ENCODE peak calls at places on chromosomes 2 and 18, in eight cellular contexts. G is left lobe of liver; A is AG09319; E is stimulated activated CD4-positive, alpha-beta T cell treated with anti-CD3 and anti-CD28 coated beads, Interleukin-2, amount 100 ng/mL, for 4 hours; R is nucleus accumbens; X is left ventricle myocardium superior; K is foreskin fibroblast; N is psoas muscle. W is an unnamed sample.

GRCh38 chr2:45852450-45853150 is 201.1 kb downstream of the PRKCE start:
- DNase-seq in G (no peak), A (no peak), E (no peak), R (no peak), X (no peak), K (no peak), N (no peak), W (no peak)

GRCh38 chr2:217396586-217396985 is 536.7 kb upstream of the TNP1 start:
- DNase-seq in G (no peak), A (no peak), E (no peak), R (no peak), X (no peak), K (no peak), N (no peak), W (no peak)

GRCh38 chr2:96764253-96764637 is 3.5 kb downstream of the CNNM4 start:
- DNase-seq in G (no peak), A (no peak), E (no peak), R (no peak), X (no peak), K (peak), N (no peak), W (no peak)

GRCh38 chr18:74963820-74964446 is 245.0 kb downstream of the PTGR3 start:
- DNase-seq in G (no peak), A (no peak), E (no peak), R (no peak), X (no peak), K (peak), N (no peak), W (no peak)

GRCh38 chr2:63763336-63764056 is 78.2 kb upstream of the UGP2 start:
- DNase-seq in G (no peak), A (peak), E (no peak), R (no peak), X (no peak), K (peak), N (no peak), W (no peak)

GRCh38 chr18:5515007-5515744 is 28.6 kb downstream of the EPB41L3 start:
- DNase-seq in G (no peak), A (no peak), E (no peak), R (no peak), X (no peak), K (no peak), N (no peak), W (no peak)

GRCh38 chr2:72515696-72516095 is 310.1 kb downstream of the EXOC6B start:
- DNase-seq in G (no peak), A (no peak), E (no peak), R (no peak), X (no peak), K (no peak), N (no peak), W (no peak)

GRCh38 chr2:86280191-86280667 is 57.2 kb downstream of the REEP1 start:
- DNase-seq in G (no peak), A (no peak), E (no peak), R (no peak), X (no peak), K (no peak), N (no peak), W (no peak)

GRCh38 chr2:125471963-125472362 is 1184.0 kb upstream of the GYPC start:
- DNase-seq in G (no peak), A (no peak), E (no peak), R (no peak), X (no peak), K (no peak), N (no peak), W (peak)

GRCh38 chr2:12577086-12577485 is 139.7 kb upstream of the TRIB2 start:
- DNase-seq in G (no peak), A (no peak), E (no peak), R (no peak), X (no peak), K (no peak), N (no peak), W (no peak)

GRCh38 chr2:231926180-231926741 is at the start of gene NPPC:
- DNase-seq in G (no peak), A (no peak), E (peak), R (no peak), X (peak), K (peak), N (peak), W (no peak)

GRCh38 chr2:133732982-133733670 is 164.9 kb upstream of the NCKAP5 start:
- DNase-seq in G (no peak), A (no peak), E (no peak), R (no peak), X (no peak), K (no peak), N (no peak), W (no peak)

GRCh38 chr2:207768891-207769596 is 662 bp downstream of the FZD5 start:
- DNase-seq in G (peak), A (no peak), E (no peak), R (no peak), X (no peak), K (peak), N (peak), W (no peak)